ENCODE peak calls at places on chromosomes 12 and 14, in eight cellular contexts. I is psoas muscle, W is dermis blood vessel endothelial cell, L is NCI-H748 treated with DMSO at 0.1 percent for 48 hours, H is GDM1, K is Calu3, M is left ventricle myocardium superior, V is dorsolateral prefrontal cortex. D is an unnamed sample.

GRCh38 chr14:32319368-32320049 is 9.6 kb upstream of the AKAP6 start:
- DNase-seq in I (no peak), W (no peak), L (no peak), H (no peak), K (no peak), M (no peak), V (no peak), D (no peak)

GRCh38 chr12:117343296-117343695 is 18.1 kb downstream of the NOS1 start:
- DNase-seq in I (no peak), W (peak), L (no peak), H (no peak), K (no peak), M (no peak), V (no peak), D (no peak)

GRCh38 chr12:26077915-26078314 is 46.9 kb downstream of the BHLHE41 start:
- DNase-seq in I (no peak), W (no peak), L (no peak), H (no peak), K (no peak), M (no peak), V (no peak), D (no peak)

GRCh38 chr12:58530421-58531067 is 389.8 kb downstream of the LRIG3 start:
- DNase-seq in I (no peak), W (no peak), L (no peak), H (no peak), K (no peak), M (no peak), V (no peak), D (no peak)

GRCh38 chr12:70971395-70971794 is 50.9 kb upstream of the PTPRR start:
- DNase-seq in I (no peak), W (no peak), L (no peak), H (no peak), K (no peak), M (no peak), V (no peak), D (peak)

GRCh38 chr12:45299132-45299692 is 83.3 kb downstream of the ANO6 start:
- DNase-seq in I (no peak), W (peak), L (peak), H (no peak), K (no peak), M (no peak), V (no peak), D (no peak)

GRCh38 chr14:69317780-69318179 is 57.8 kb downstream of the GALNT16 start:
- DNase-seq in I (no peak), W (no peak), L (no peak), H (no peak), K (no peak), M (peak), V (peak), D (no peak)

GRCh38 chr12:111319600-111320232 is 49.2 kb downstream of the PHETA1 start:
- DNase-seq in I (no peak), W (no peak), L (no peak), H (no peak), K (no peak), M (no peak), V (no peak), D (no peak)

GRCh38 chr14:90509403-90509802 is 112.6 kb downstream of the CALM1 start:
- DNase-seq in I (no peak), W (no peak), L (no peak), H (no peak), K (no peak), M (no peak), V (no peak), D (no peak)

GRCh38 chr14:101471723-101472517 is 89.4 kb upstream of the DIO3 start:
- DNase-seq in I (no peak), W (no peak), L (no peak), H (no peak), K (no peak), M (no peak), V (no peak), D (no peak)

GRCh38 chr12:704516-705242 is 41.4 kb upstream of the NINJ2 start:
- DNase-seq in I (no peak), W (no peak), L (no peak), H (no peak), K (no peak), M (no peak), V (no peak), D (no peak)

GRCh38 chr14:34665785-34666425 is 36.0 kb upstream of the SNX6 start:
- DNase-seq in I (no peak), W (peak), L (no peak), H (no peak), K (no peak), M (no peak), V (no peak), D (no peak)

GRCh38 chr12:93191956-93192355 is 185.8 kb upstream of the NUDT4 start:
- DNase-seq in I (peak), W (peak), L (no peak), H (no peak), K (no peak), M (no peak), V (no peak), D (no peak)